ENCODE peak calls at places on chromosome 16, in four cellular contexts. C is endothelial cell of umbilical vein, S is K562, D is keratinocyte. B is an unnamed sample.

GRCh38 chr16:50530277-50531236 is 17.6 kb upstream of the NKD1 start:
- DNase-seq in S (no peak), C (no peak), D (no peak), B (no peak)

GRCh38 chr16:2769100-2769529 is 8.0 kb downstream of the ELOB start:
- DNase-seq in C (no peak), D (no peak), S (peak; percentile 48), B (no peak)

GRCh38 chr16:78659216-78659615 is 559.8 kb downstream of the WWOX start:
- DNase-seq in D (no peak), C (no peak), S (no peak), B (no peak)

GRCh38 chr16:6349725-6350124 is 982.9 kb upstream of the RBFOX1 start:
- DNase-seq in C (no peak), D (no peak), S (no peak), B (no peak)

GRCh38 chr16:81462683-81463082 is 18.1 kb downstream of the CMIP start:
- DNase-seq in D (no peak), C (no peak), S (no peak), B (no peak)

GRCh38 chr16:80407265-80407987 is 133.4 kb upstream of the DYNLRB2 start:
- DNase-seq in S (no peak), C (no peak), D (no peak), B (no peak)

GRCh38 chr16:67104061-67104460 is 5.7 kb upstream of the PHAF1 start:
- DNase-seq in S (no peak), C (peak; percentile 46), D (no peak), B (peak; percentile 23)

GRCh38 chr16:73949574-73950348 is 346.9 kb upstream of the PSMD7 start:
- DNase-seq in C (no peak), S (no peak), D (no peak), B (peak; percentile 83)

GRCh38 chr16:89363621-89364393 is 126.6 kb downstream of the ANKRD11 start:
- DNase-seq in S (no peak), D (peak; percentile 64), C (peak; percentile 87), B (peak; percentile 86)

GRCh38 chr16:23362460-23363317 is 60.6 kb downstream of the SCNN1B start:
- DNase-seq in D (no peak), C (peak; percentile 88), S (no peak), B (no peak)

GRCh38 chr16:15643453-15644305 is 725 bp upstream of the MARF1 start:
- DNase-seq in S (no peak), D (no peak), C (peak; percentile 73), B (peak; percentile 59)

GRCh38 chr16:57473176-57473840 is 10.8 kb downstream of the POLR2C start:
- DNase-seq in S (no peak), D (no peak), C (no peak), B (no peak)

GRCh38 chr16:23679274-23679985 is 741 bp downstream of the PLK1 start:
- DNase-seq in S (peak; percentile 89), C (peak; percentile 48), D (no peak), B (peak; percentile 57)

GRCh38 chr16:50378417-50378816 is 9.6 kb upstream of the BRD7 start:
- DNase-seq in C (no peak), S (no peak), D (no peak), B (no peak)

GRCh38 chr16:67563708-67564468 is 1.6 kb downstream of the CTCF start:
- DNase-seq in C (peak; percentile 60), S (no peak), D (no peak), B (peak; percentile 88)

GRCh38 chr16:12098429-12099310 is 122.1 kb downstream of the SNX29 start:
- DNase-seq in S (no peak), D (no peak), C (no peak), B (no peak)

GRCh38 chr16:57137566-57138273 is 45.3 kb downstream of the CPNE2 start:
- DNase-seq in S (no peak), C (no peak), D (no peak), B (no peak)

GRCh38 chr16:88454315-88455057 is 1.4 kb downstream of the ZFPM1 start:
- DNase-seq in S (no peak), C (peak; percentile 8), D (no peak), B (no peak)

GRCh38 chr16:29962344-29962994 is 590 bp downstream of the TMEM219 start:
- DNase-seq in D (no peak), C (peak; percentile 59), S (no peak), B (peak; percentile 27)

GRCh38 chr16:12096162-12096781 is 119.7 kb downstream of the SNX29 start:
- DNase-seq in C (no peak), D (no peak), S (no peak), B (peak; percentile 43)

GRCh38 chr16:54602666-54603065 is 316.1 kb upstream of the IRX3 start:
- DNase-seq in D (no peak), C (no peak), S (no peak), B (no peak)

GRCh38 chr16:89133457-89134127 is 38.0 kb upstream of the CDH15 start:
- DNase-seq in C (no peak), D (no peak), S (no peak), B (no peak)

GRCh38 chr16:79810449-79811189 is 210.1 kb upstream of the MAF start:
- DNase-seq in D (peak; percentile 70), C (no peak), S (no peak), B (no peak)

GRCh38 chr16:71461686-71462648 is at the start of gene ZNF23:
- DNase-seq in D (no peak), S (peak; percentile 96), C (peak; percentile 76), B (peak; percentile 74)

GRCh38 chr16:58187657-58188430 is 10.1 kb downstream of the CSNK2A2 start:
- DNase-seq in S (no peak), C (no peak), D (no peak), B (no peak)

GRCh38 chr16:50479771-50480170 is 68.4 kb upstream of the NKD1 start:
- DNase-seq in D (no peak), C (no peak), S (no peak), B (no peak)

GRCh38 chr16:47060596-47060995 is 83.1 kb downstream of the NETO2 start:
- DNase-seq in S (no peak), C (no peak), D (no peak), B (no peak)

GRCh38 chr16:80369559-80369958 is 171.2 kb upstream of the DYNLRB2 start:
- DNase-seq in D (no peak), C (peak; percentile 37), S (no peak), B (peak; percentile 60)

GRCh38 chr16:49283376-49284049 is 1.9 kb upstream of the CBLN1 start:
- DNase-seq in D (no peak), C (no peak), S (no peak), B (no peak)

GRCh38 chr16:49281481-49281842 is at the start of gene CBLN1:
- DNase-seq in D (no peak), C (no peak), S (no peak), B (no peak)

GRCh38 chr16:49280861-49281331 is 742 bp downstream of the CBLN1 start:
- DNase-seq in D (no peak), S (no peak), C (no peak), B (no peak)

GRCh38 chr16:49281843-49282642 is 405 bp upstream of the CBLN1 start:
- DNase-seq in C (peak; percentile 70), D (no peak), S (peak; percentile 99), B (peak; percentile 16)

GRCh38 chr16:49282690-49283375 is 1.2 kb upstream of the CBLN1 start:
- DNase-seq in D (no peak), S (no peak), C (no peak), B (no peak)
- H3K4me3 ChIP-seq in D (no peak overlapping the region), S (peak overlapping the region; percentile 50), C (no peak overlapping the region), B (no peak overlapping the region)

GRCh38 chr16:4776141-4776705 is 9.3 kb upstream of the ZNF500 start:
- DNase-seq in D (no peak), C (no peak), S (no peak), B (no peak)
- H3K9me1 ChIP-seq in D (no peaks in the 10 kb centered on the region), C (no peaks in the 10 kb centered on the region), S (no peaks in the 10 kb centered on the region), B (no peaks in the 10 kb centered on the region)

GRCh38 chr16:719815-720506 is 985 bp upstream of the ANTKMT start:
- DNase-seq in D (no peak), S (no peak), C (no peak), B (no peak)
- H3K4me3 ChIP-seq in D (peak overlapping the region; percentile 83), S (peak overlapping the region; percentile 100), C (peak overlapping the region; percentile 56), B (peak overlapping the region; percentile 98)

GRCh38 chr16:19776147-19776546 is 58.1 kb downstream of the IQCK start:
- DNase-seq in D (no peak), C (no peak), S (no peak), B (no peak)
- H3K9me1 ChIP-seq in D (no peaks in the 10 kb centered on the region), C (no peaks in the 10 kb centered on the region), S (no peaks in the 10 kb centered on the region), B (no peaks in the 10 kb centered on the region)

DNA sequence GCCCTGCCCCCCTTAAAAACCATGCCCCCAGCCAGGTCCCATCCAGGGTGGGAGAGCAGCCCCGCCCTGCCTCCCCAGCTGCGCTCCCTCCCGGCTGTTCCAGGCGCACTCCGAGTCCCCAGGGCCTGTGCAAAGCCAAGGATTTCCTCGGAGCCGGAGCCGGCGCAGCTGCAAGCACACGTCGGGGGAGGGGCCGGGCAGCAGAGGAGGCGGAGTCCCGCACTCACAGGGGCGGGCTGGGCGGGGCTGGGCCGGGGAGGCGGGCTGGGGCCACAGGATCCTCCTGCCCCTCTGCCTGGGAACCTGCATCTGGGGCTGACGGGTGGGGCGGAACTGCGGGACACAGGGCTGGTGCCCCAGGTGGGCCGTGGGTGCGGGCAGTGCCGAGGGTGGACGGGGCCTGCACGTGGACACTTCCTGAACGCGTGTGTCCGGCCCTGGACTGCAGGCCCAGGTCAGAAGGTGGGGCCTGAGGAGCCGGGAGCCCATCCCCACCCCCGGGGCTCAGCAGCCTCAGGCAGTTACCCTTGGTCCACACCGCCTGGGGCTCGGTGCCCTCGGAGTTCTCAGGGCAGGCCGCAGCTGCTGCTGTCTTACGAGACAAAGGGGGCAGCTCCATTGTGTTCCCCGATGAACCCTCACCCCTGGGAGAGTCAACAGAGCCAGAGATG is 24.0 kb upstream of the SSTR5 start:
- DNase-seq in C (peak; percentile 26), S (peak; percentile 87), D (no peak), B (peak; percentile 16)
- H3K4me3 ChIP-seq in C (no peak overlapping the region), S (no peak overlapping the region), D (no peak overlapping the region), B (no peak overlapping the region)

GRCh38 chr16:72549878-72550277 is 377.9 kb upstream of the PMFBP1 start:
- DNase-seq in C (no peak), D (no peak), S (no peak), B (no peak)
- H3K9me1 ChIP-seq in C (no peaks in the 10 kb centered on the region), D (no peaks in the 10 kb centered on the region), S (no peaks in the 10 kb centered on the region), B (no peaks in the 10 kb centered on the region)

GRCh38 chr16:8949536-8950418 is 13.9 kb downstream of the USP7 start:
- DNase-seq in S (no peak), C (no peak), D (no peak), B (no peak)
- H3K4me3 ChIP-seq in S (no peak overlapping the region), C (no peak overlapping the region), D (no peak overlapping the region), B (no peak overlapping the region)

GRCh38 chr16:86202267-86202666 is 303.3 kb downstream of the IRF8 start:
- DNase-seq in D (no peak), C (no peak), S (no peak), B (no peak)
- H3K9me1 ChIP-seq in D (no peaks in the 10 kb centered on the region), C (no peaks in the 10 kb centered on the region), S (no peaks in the 10 kb centered on the region), B (no peaks in the 10 kb centered on the region)

DNA sequence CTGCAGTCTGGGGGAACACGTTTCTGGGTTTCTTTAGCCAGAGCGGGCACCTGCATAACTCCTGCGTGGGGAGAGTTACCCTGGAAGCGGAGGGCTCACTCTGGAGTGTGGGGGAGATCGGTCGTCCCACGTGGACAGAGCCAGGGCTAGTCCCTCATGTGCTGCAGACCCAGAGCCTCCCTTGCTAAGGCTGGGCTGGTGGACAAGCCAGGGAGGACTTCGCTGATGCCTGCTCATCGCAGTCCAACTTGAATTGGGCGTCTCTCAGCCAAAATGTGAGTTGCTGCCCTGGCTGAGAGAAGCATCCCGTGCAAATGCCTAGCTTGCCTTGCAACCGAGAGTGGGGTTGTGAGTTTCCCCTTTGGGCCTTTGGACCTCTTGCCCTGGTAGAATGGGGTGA is 986 bp downstream of the CRISPLD2 start:
- DNase-seq in C (no peak), D (no peak), S (no peak), B (no peak)
- H3K4me3 ChIP-seq in C (no peak overlapping the region), D (no peak overlapping the region), S (no peak overlapping the region), B (peak overlapping the region; percentile 52)